ENCODE peak calls at places on chromosomes 6 and 20, in four cellular contexts. I, W, H and Y are unnamed samples.

GRCh38 chr6:79946773-79947190 is 571 bp downstream of the ELOVL4 start:
- DNase-seq in I (peak; percentile 14), W (peak; percentile 12), H (peak; percentile 12), Y (peak; percentile 26)

GRCh38 chr6:151004415-151005024 is 139.0 kb downstream of the MTHFD1L start:
- DNase-seq in I (peak; percentile 94), W (peak; percentile 89), H (no peak), Y (peak; percentile 93)

GRCh38 chr6:62775427-62776022 is 435.7 kb upstream of the FKBP1C start:
- DNase-seq in I (peak; percentile 0), W (no peak), H (peak; percentile 18), Y (no peak)

GRCh38 chr6:157224178-157224956 is 99.0 kb downstream of the TMEM242 start:
- DNase-seq in I (no peak), W (no peak), H (no peak), Y (no peak)

GRCh38 chr20:12086359-12086758 is 168.7 kb downstream of the BTBD3 start:
- DNase-seq in I (no peak), W (no peak), H (no peak), Y (peak; percentile 19)

GRCh38 chr6:5996701-5997419 is 9.9 kb downstream of the NRN1 start:
- DNase-seq in I (no peak), W (peak; percentile 77), H (no peak), Y (peak; percentile 39)

GRCh38 chr20:47503685-47504084 is 2.0 kb downstream of the NCOA3 start:
- DNase-seq in I (no peak), W (no peak), H (no peak), Y (no peak)

GRCh38 chr20:32585011-32585518 is at the start of gene NOL4L:
- DNase-seq in I (peak; percentile 22), W (peak; percentile 14), H (no peak), Y (no peak)

GRCh38 chr6:40146902-40147301 is 212.6 kb upstream of the MOCS1 start:
- DNase-seq in I (no peak), W (no peak), H (no peak), Y (no peak)

GRCh38 chr6:118350881-118351430 is 197.1 kb upstream of the PLN start:
- DNase-seq in I (peak; percentile 82), W (peak; percentile 15), H (no peak), Y (no peak)

GRCh38 chr20:44188752-44189151 is 1.8 kb upstream of the JPH2 start:
- DNase-seq in I (no peak), W (no peak), H (no peak), Y (no peak)

GRCh38 chr20:62591591-62591990 is 50.7 kb upstream of the SLCO4A1 start:
- DNase-seq in I (no peak), W (no peak), H (no peak), Y (no peak)

GRCh38 chr20:47466193-47466592 is 35.5 kb upstream of the NCOA3 start:
- DNase-seq in I (peak; percentile 23), W (peak; percentile 81), H (no peak), Y (no peak)

GRCh38 chr20:44017905-44018683 is 103.4 kb downstream of the TOX2 start:
- DNase-seq in I (peak; percentile 92), W (peak; percentile 79), H (no peak), Y (peak; percentile 92)

GRCh38 chr6:157510329-157511188 is 129.6 kb downstream of the ZDHHC14 start:
- DNase-seq in I (no peak), W (no peak), H (no peak), Y (no peak)

GRCh38 chr6:125867483-125867935 is 76.7 kb downstream of the NCOA7 start:
- DNase-seq in I (peak; percentile 86), W (peak; percentile 86), H (no peak), Y (peak; percentile 80)

GRCh38 chr6:40473026-40473425 is 114.1 kb downstream of the LRFN2 start:
- DNase-seq in I (no peak), W (no peak), H (no peak), Y (no peak)

GRCh38 chr20:14897608-14898007 is 560.2 kb upstream of the FLRT3 start:
- DNase-seq in I (no peak), W (no peak), H (no peak), Y (no peak)

GRCh38 chr6:169998457-169998856 is 247.0 kb downstream of the ERMARD start:
- DNase-seq in I (no peak), W (no peak), H (no peak), Y (no peak)

GRCh38 chr6:139354177-139354576 is 20.3 kb downstream of the CITED2 start:
- DNase-seq in I (no peak), W (no peak), H (no peak), Y (no peak)

GRCh38 chr6:52994031-52994788 is 874 bp downstream of the GSTA4 start:
- DNase-seq in I (peak; percentile 51), W (peak; percentile 41), H (no peak), Y (peak; percentile 63)

GRCh38 chr20:14284443-14284842 is 53.0 kb downstream of the FLRT3 start:
- DNase-seq in I (no peak), W (no peak), H (no peak), Y (no peak)

GRCh38 chr6:324729-325125 is 32.4 kb downstream of the DUSP22 start:
- DNase-seq in I (no peak), W (no peak), H (no peak), Y (no peak)

GRCh38 chr6:167970236-167970635 is 27.2 kb upstream of the KIF25 start:
- DNase-seq in I (no peak), W (no peak), H (no peak), Y (peak; percentile 24)

GRCh38 chr20:6231551-6231950 is 108.7 kb upstream of the FERMT1 start:
- DNase-seq in I (no peak), W (peak; percentile 1), H (no peak), Y (peak; percentile 36)

GRCh38 chr20:57391439-57392129 is 388 bp downstream of the RBM38 start:
- DNase-seq in I (no peak), W (peak; percentile 18), H (peak; percentile 46), Y (no peak)

GRCh38 chr6:23179994-23180393 is 610.6 kb downstream of the HDGFL1 start:
- DNase-seq in I (no peak), W (no peak), H (no peak), Y (no peak)

GRCh38 chr20:4373454-4373853 is 348.3 kb upstream of the PRND start:
- DNase-seq in I (no peak), W (no peak), H (no peak), Y (no peak)

GRCh38 chr6:35026434-35027222 is 114.5 kb downstream of the TCP11 start:
- DNase-seq in I (no peak), W (no peak), H (no peak), Y (peak; percentile 32)

GRCh38 chr6:18260448-18261106 is 3.8 kb downstream of the DEK start:
- DNase-seq in I (no peak), W (peak; percentile 54), H (peak; percentile 29), Y (peak; percentile 40)

GRCh38 chr6:9405369-9405768 is 970.0 kb upstream of the SLC35B3 start:
- DNase-seq in I (peak; percentile 24), W (peak; percentile 41), H (no peak), Y (peak; percentile 89)

DNA sequence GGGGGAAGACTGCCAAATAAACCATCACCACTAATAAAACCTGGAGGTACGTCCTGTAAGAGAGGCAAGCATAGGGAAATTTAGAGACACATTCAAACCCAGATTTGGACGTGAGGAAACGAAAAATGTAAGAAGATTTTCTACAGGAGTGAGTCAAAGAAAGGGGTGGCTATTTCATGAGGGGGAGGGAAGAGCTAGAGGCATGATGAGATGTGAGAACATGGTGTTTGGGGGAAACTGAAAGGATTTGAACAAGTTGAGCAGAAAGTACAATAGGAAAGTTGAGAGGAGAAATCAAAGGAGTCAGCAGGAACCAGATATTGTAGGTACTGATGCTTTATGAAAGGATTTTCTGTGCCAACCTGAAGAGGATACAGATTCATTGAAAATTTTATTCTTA is 179.1 kb upstream of the HS3ST5 start:
- DNase-seq in I (no peak), W (no peak), H (no peak), Y (no peak)
- H3K4me3 ChIP-seq in I (no peak overlapping the region), W (no peak overlapping the region), H (no peak overlapping the region), Y (no peak overlapping the region)

GRCh38 chr6:29227235-29227634 is 56.5 kb downstream of the OR2J2 start:
- DNase-seq in I (no peak), W (no peak), H (no peak), Y (no peak)
- TF ChIP-seq CTCF in I (no peak), W (no peak), H (no peak), Y (no peak)

GRCh38 chr6:146948790-146949342 is 255.4 kb upstream of the STXBP5 start:
- DNase-seq in I (peak; percentile 56), W (peak; percentile 7), H (no peak), Y (no peak)

GRCh38 chr6:146944809-146945208 is 259.4 kb upstream of the STXBP5 start:
- DNase-seq in I (no peak), W (no peak), H (no peak), Y (no peak)

GRCh38 chr6:146944077-146944476 is 260.1 kb upstream of the STXBP5 start:
- DNase-seq in I (no peak), W (no peak), H (no peak), Y (no peak)

GRCh38 chr6:146943673-146944072 is 260.5 kb upstream of the STXBP5 start:
- DNase-seq in I (no peak), W (no peak), H (no peak), Y (no peak)

DNA sequence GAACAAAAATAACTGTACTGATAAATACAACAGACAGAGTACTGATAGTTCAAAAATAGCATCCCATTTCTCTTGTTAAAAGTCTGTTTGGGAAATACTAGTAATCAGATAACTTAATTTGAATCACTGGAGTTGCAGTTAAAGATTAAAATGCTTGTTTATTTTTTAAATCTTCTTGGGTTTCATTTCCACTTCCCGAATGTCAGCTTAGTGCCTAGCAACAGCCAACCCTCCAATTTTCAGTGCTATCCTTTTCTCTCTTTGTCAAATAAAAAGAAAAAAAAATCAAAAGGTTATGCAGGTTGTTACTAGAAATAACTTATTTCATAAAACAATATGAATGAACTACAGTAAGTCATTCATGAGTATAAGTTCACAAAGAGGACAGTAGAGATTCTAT is 257.7 kb upstream of the STXBP5 start:
- DNase-seq in I (no peak), W (no peak), H (no peak), Y (no peak)
- H3K4me3 ChIP-seq in I (no peak overlapping the region), W (no peak overlapping the region), H (no peak overlapping the region), Y (no peak overlapping the region)

GRCh38 chr6:100628180-100628579 is 163.5 kb upstream of the SIM1 start:
- DNase-seq in I (no peak), W (no peak), H (no peak), Y (no peak)
- TF ChIP-seq CTCF in I (no peak), W (no peak), H (no peak), Y (no peak)

DNA sequence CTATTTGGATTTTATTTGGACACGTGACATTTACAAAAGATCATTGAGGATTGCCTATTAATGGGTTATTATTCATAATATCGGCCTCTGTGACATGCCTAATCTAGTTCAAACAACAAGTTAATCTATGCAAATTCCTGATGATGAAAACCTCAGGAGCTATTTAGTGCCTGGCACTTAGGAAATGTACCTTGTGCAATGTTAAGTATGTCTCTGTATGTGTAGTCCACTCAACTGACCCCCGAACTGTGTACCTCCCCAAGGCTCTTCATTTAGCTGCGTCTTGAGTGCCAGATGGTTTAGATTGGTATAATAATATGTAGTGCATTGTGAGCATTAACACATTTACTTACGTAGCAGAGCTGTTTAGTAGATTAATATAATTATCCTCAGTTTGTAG is 6.9 kb downstream of the LAMA2 start:
- DNase-seq in I (no peak), W (no peak), H (no peak), Y (no peak)
- H3K4me3 ChIP-seq in I (no peak overlapping the region), W (no peak overlapping the region), H (no peak overlapping the region), Y (no peak overlapping the region)